ENCODE peak calls at places on chromosomes 7 and 10, in nine cellular contexts. Y, B, A, J, E, G, P, D and R are unnamed samples.

GRCh38 chr7:78139335-78139734 is 340.8 kb downstream of the PHTF2 start:
- DNase-seq in Y (no peak), B (peak), A (no peak), J (no peak), E (peak), G (no peak), P (no peak), D (no peak), R (peak)

GRCh38 chr7:158573310-158573709 is 14.3 kb downstream of the PTPRN2 start:
- DNase-seq in Y (no peak), B (no peak), A (peak), J (no peak), E (no peak), G (no peak), P (no peak), D (no peak), R (no peak)

GRCh38 chr10:88028654-88029053 is 165.2 kb downstream of the PTEN start:
- DNase-seq in Y (no peak), B (no peak), A (peak), J (no peak), E (no peak), G (no peak), P (no peak), D (no peak), R (no peak)

GRCh38 chr10:47243356-47243755 is 56.6 kb upstream of the GDF10 start:
- DNase-seq in Y (no peak), B (no peak), A (no peak), J (no peak), E (no peak), G (no peak), P (no peak), D (no peak), R (no peak)

GRCh38 chr10:61376908-61377368 is 76.2 kb downstream of the TMEM26 start:
- DNase-seq in Y (no peak), B (no peak), A (no peak), J (no peak), E (no peak), G (no peak), P (no peak), D (no peak), R (no peak)

GRCh38 chr10:6563075-6563474 is 17.0 kb downstream of the PRKCQ start:
- DNase-seq in Y (no peak), B (no peak), A (no peak), J (no peak), E (no peak), G (no peak), P (no peak), D (no peak), R (no peak)

GRCh38 chr10:62037890-62038608 is 136.6 kb downstream of the ARID5B start:
- DNase-seq in Y (no peak), B (no peak), A (no peak), J (no peak), E (no peak), G (no peak), P (no peak), D (peak), R (peak)

GRCh38 chr7:148982596-148983219 is 45.6 kb downstream of the PDIA4 start:
- DNase-seq in Y (peak), B (peak), A (peak), J (no peak), E (no peak), G (no peak), P (no peak), D (peak), R (peak)

GRCh38 chr7:25546306-25546705 is 318.0 kb upstream of the NPVF start:
- DNase-seq in Y (no peak), B (no peak), A (no peak), J (no peak), E (no peak), G (no peak), P (no peak), D (no peak), R (no peak)